ENCODE peak calls at places on chromosome X, in four cellular contexts. K is CD4-positive, alpha-beta T cell; T is AG04450; Z is brain microvascular endothelial cell. R is an unnamed sample.

GRCh38 chrX:259692-260355 is 21.4 kb upstream of the PLCXD1 start:
- DNase-seq in T (no peak), K (no peak), Z (no peak), R (no peak)

GRCh38 chrX:108022491-108023089 is 22.3 kb upstream of the VSIG1 start:
- DNase-seq in K (no peak), T (no peak), Z (no peak), R (no peak)

GRCh38 chrX:138287200-138287865 is 424.2 kb downstream of the FGF13 start:
- DNase-seq in T (no peak), Z (no peak), K (no peak), R (no peak)

GRCh38 chrX:19072372-19072771 is 49.9 kb downstream of the ADGRG2 start:
- DNase-seq in K (no peak), Z (no peak), T (no peak), R (no peak)

GRCh38 chrX:107730298-107730655 is 45.3 kb downstream of the TSC22D3 start:
- DNase-seq in K (no peak), T (no peak), Z (no peak), R (no peak)

GRCh38 chrX:8851487-8851886 is 50.3 kb upstream of the FAM9A start:
- DNase-seq in K (no peak), Z (no peak), T (no peak), R (no peak)

GRCh38 chrX:48896611-48897011 is 957 bp downstream of the TIMM17B start:
- DNase-seq in Z (no peak), K (no peak), T (no peak), R (no peak)

GRCh38 chrX:151754042-151754419 is 19.5 kb downstream of the CNGA2 start:
- DNase-seq in Z (peak; percentile 79), T (peak; percentile 11), K (no peak), R (peak; percentile 67)

DNA sequence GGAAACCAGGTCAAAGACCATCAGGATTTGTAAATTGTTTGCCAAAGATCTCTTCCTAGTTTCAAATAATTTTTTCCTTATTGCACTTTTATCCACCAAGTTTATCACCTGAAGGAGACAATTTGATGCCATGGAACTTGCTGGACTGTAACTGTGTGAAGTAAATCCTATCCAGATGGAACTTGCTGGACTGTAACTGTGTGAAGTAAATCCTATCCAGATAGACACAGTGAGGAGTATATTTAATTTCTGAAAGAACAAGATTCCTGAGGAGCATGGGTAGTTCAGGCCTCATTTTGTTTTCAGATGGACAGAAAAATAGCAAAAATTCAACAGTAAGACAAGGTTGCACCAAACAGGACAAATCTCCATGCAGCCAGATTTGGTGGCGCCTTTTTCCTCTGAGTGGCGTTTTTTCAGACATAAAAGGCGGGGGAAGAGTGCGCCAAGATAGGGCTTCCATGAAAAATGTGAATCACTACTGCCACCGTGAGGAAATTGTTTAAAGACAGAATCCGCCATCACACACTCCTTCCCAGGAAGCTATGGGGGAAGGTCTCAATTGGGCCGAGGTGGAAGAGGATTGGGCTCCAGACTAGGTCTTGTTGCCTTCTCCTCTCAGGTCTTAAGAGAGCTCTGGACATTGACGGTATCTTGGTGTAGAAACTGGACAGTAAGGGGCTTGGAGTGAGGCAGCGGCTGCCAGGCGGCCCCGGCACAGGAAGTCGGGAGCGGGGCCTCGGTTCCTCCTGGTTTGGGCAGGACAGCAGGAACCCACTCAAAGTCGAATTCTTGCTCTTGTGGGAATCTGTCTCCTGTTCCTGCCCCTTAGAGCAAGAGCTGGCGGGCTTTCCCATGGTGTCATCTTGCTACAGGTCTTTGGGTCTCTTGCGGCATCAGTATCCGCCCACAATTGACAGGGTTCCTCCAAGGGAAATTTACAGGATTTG is 234.7 kb downstream of the OR13H1 start:
- DNase-seq in Z (peak; percentile 63), T (no peak), K (no peak), R (no peak)
- TF ChIP-seq CTCF in Z (peak; percentile 55), T (no peak), K (no peak), R (no peak)

GRCh38 chrX:70960728-70961127 is 29.8 kb upstream of the SLC7A3 start:
- DNase-seq in K (no peak), Z (no peak), T (no peak), R (no peak)
- TF ChIP-seq CTCF in K (no peak), Z (no peak), T (no peak), R (peak; percentile 30)

DNA sequence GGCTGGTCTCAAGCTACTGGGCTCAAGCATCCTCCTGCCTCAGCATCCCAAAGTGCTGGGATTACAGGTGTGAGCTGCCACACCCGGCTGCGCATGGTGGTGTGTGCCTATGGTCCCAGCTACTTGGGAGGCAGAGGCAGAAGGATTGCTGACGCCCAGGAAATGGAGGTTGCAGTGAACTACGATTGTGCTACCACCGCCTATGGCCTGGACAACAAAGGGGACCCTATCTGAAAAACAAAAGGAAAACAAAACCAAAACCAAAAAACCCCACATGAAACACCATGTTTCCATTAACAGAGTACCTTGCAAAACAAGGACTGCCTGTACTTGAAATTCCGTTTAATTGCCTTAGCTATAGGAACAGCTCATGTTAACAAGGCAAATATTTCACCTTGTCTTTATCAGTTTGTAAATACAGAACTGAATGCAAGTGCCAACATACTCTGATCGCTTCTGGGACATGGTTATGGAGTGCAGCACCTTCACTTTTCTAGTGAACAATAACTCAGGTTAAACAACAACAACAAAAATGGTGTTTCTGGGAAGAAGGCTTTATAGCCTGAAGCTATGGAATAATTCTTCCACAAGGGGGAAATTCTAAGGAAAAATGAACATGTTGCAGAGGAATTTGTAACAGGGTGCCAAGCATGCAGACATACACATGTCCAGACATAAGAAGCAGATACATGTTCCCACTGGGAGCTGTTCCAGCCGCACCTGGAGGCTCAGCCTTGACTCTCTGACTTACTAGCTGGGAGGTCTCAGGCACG is 73.2 kb upstream of the STS start:
- DNase-seq in Z (no peak), T (no peak), K (no peak), R (no peak)
- TF ChIP-seq CTCF in Z (peak; percentile 15), T (no peak), K (no peak), R (peak; percentile 28)

DNA sequence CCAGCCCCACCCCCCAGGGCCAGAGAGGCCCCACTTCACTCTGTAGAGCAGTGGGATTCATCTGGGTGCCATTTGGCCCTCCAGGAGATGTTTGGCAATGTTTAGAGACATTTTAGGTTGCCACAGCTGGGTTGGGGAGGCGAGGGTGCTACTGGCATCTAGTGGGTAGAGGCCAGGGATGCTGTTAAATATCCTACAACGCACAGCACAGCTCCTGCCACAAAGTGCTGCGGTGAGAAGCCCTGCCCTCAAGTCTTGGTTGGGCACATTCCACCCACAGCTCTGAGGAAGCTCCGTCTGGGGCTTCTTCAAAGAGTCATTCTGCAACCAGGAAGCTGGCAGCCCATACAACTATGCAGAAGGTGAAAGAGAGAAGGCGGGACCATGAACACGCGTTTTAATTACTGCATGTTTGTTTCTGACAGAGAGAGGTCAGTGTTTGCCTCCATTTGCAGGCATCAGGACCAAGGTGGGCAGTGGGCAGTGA is 48.1 kb upstream of the FAM9C start:
- DNase-seq in K (peak; percentile 73), T (no peak), Z (no peak), R (no peak)
- TF ChIP-seq CTCF in K (no peak), T (no peak), Z (no peak), R (no peak)

GRCh38 chrX:94053575-94053974 is 379.6 kb downstream of the FAM133A start:
- DNase-seq in Z (no peak), T (no peak), K (no peak), R (no peak)

GRCh38 chrX:94057385-94057784 is 383.4 kb downstream of the FAM133A start:
- DNase-seq in K (no peak), Z (no peak), T (no peak), R (no peak)

GRCh38 chrX:94058728-94059382 is 384.8 kb downstream of the FAM133A start:
- DNase-seq in T (no peak), Z (peak; percentile 0), K (no peak), R (no peak)
- TF ChIP-seq CTCF in T (no peak), Z (peak; percentile 38), K (no peak), R (peak; percentile 57)

GRCh38 chrX:101617211-101618191 is at the start of gene ARMCX6:
- DNase-seq in T (no peak), K (peak; percentile 67), Z (peak; percentile 60), R (peak; percentile 87)
- TF ChIP-seq CTCF in T (peak; percentile 37), K (no peak), Z (peak; percentile 56), R (peak; percentile 61)

GRCh38 chrX:102599084-102599949 is at the start of gene ARMCX5:
- DNase-seq in Z (peak; percentile 76), K (peak; percentile 57), T (peak; percentile 43), R (peak; percentile 87)
- TF ChIP-seq CTCF in Z (no peak), K (no peak), T (peak; percentile 9), R (no peak)

R was measured in osteocyte.